ENCODE peak calls at places on chromosome 13, in four cellular contexts. M, N, K and Z are unnamed samples.

GRCh38 chr13:28408235-28408848 is 86.6 kb downstream of the FLT1 start:
- DNase-seq in M (no peak), N (no peak), K (peak), Z (peak)

GRCh38 chr13:29593605-29594297 is 1.7 kb downstream of the SLC7A1 start:
- DNase-seq in K (no peak), N (no peak), M (no peak), Z (no peak)

GRCh38 chr13:98571955-98572662 is 4.8 kb downstream of the STK24 start:
- DNase-seq in M (no peak), N (peak), K (no peak), Z (no peak)

GRCh38 chr13:65926750-65927171 is 1303.4 kb downstream of the PCDH9 start:
- DNase-seq in M (no peak), K (peak), N (peak), Z (no peak)

GRCh38 chr13:31885994-31886393 is 145.6 kb upstream of the FRY start:
- DNase-seq in N (no peak), M (no peak), K (no peak), Z (no peak)

GRCh38 chr13:98848736-98849135 is 96.3 kb upstream of the SLC15A1 start:
- DNase-seq in N (no peak), K (no peak), M (no peak), Z (no peak)

GRCh38 chr13:67204731-67205130 is 25.4 kb downstream of the PCDH9 start:
- DNase-seq in M (no peak), N (no peak), K (no peak), Z (no peak)

GRCh38 chr13:31048521-31048920 is 113.2 kb downstream of the HSPH1 start:
- DNase-seq in M (no peak), N (no peak), K (no peak), Z (no peak)

GRCh38 chr13:22114630-22115311 is 443.9 kb downstream of the FGF9 start:
- DNase-seq in M (peak), N (no peak), K (no peak), Z (no peak)

GRCh38 chr13:37752156-37752555 is 117.4 kb downstream of the TRPC4 start:
- DNase-seq in M (no peak), K (no peak), N (no peak), Z (no peak)

GRCh38 chr13:106186366-106187030 is 349.0 kb downstream of the EFNB2 start:
- DNase-seq in M (no peak), N (no peak), K (no peak), Z (no peak)

GRCh38 chr13:100347941-100348340 is 240.6 kb downstream of the GGACT start:
- DNase-seq in M (no peak), K (no peak), N (no peak), Z (no peak)

GRCh38 chr13:49810825-49811526 is 18.5 kb upstream of the KPNA3 start:
- DNase-seq in K (no peak), N (peak), M (no peak), Z (no peak)

GRCh38 chr13:100392709-100393630 is 195.6 kb downstream of the GGACT start:
- DNase-seq in K (peak), M (peak), N (peak), Z (peak)

GRCh38 chr13:113627136-113627535 is 30.9 kb downstream of the ATP4B start:
- DNase-seq in N (no peak), M (no peak), K (no peak), Z (no peak)

GRCh38 chr13:42990147-42990990 is 1.7 kb downstream of the EPSTI1 start:
- DNase-seq in K (no peak), M (no peak), N (no peak), Z (no peak)

GRCh38 chr13:85798999-85799646 is at the start of gene SLITRK6:
- DNase-seq in M (no peak), N (no peak), K (no peak), Z (peak)

GRCh38 chr13:44575741-44576395 is at the start of gene TSC22D1:
- DNase-seq in M (no peak), N (no peak), K (no peak), Z (no peak)

GRCh38 chr13:27679396-27679795 is 57.7 kb downstream of the POLR1D start:
- DNase-seq in M (no peak), N (peak), K (no peak), Z (no peak)

GRCh38 chr13:47215741-47216140 is 318.9 kb upstream of the HTR2A start:
- DNase-seq in K (no peak), M (no peak), N (no peak), Z (no peak)

GRCh38 chr13:113001251-113002140 is 32.5 kb downstream of the MCF2L start:
- DNase-seq in K (no peak), M (no peak), N (peak), Z (peak)

GRCh38 chr13:67366533-67366932 is 136.4 kb upstream of the PCDH9 start:
- DNase-seq in N (no peak), M (no peak), K (no peak), Z (no peak)

GRCh38 chr13:46675016-46675415 is 121.9 kb downstream of the ESD start:
- DNase-seq in N (no peak), K (no peak), M (no peak), Z (peak)

GRCh38 chr13:94345374-94346195 is 133.9 kb downstream of the DCT start:
- DNase-seq in M (no peak), N (peak), K (no peak), Z (no peak)

GRCh38 chr13:94352057-94352456 is 127.4 kb downstream of the DCT start:
- DNase-seq in N (no peak), K (no peak), M (no peak), Z (no peak)

GRCh38 chr13:94346261-94347019 is 133.0 kb downstream of the DCT start:
- DNase-seq in N (no peak), M (no peak), K (no peak), Z (no peak)

GRCh38 chr13:94351292-94352000 is 128.0 kb downstream of the DCT start:
- DNase-seq in K (no peak), M (no peak), N (no peak), Z (no peak)
- TF ChIP-seq FOXK2 in K (no peak), M (no peak), N (no peak), Z (no peak)

GRCh38 chr13:64078480-64078936 is 2662.9 kb upstream of the PCDH20 start:
- DNase-seq in K (no peak), N (peak), M (no peak), Z (no peak)
- TF ChIP-seq BHLHE40 in K (no peak), N (no peak), M (no peak), Z (no peak)

GRCh38 chr13:26585136-26585535 is 27.7 kb downstream of the WASF3 start:
- DNase-seq in M (no peak), N (no peak), K (no peak), Z (no peak)
- TF ChIP-seq FOXK2 in M (no peak), N (no peak), K (no peak), Z (no peak)

GRCh38 chr13:95455782-95456181 is 96.7 kb upstream of the CLDN10 start:
- DNase-seq in M (no peak), K (no peak), N (no peak), Z (no peak)

GRCh38 chr13:95456837-95457236 is 95.7 kb upstream of the CLDN10 start:
- DNase-seq in N (no peak), K (no peak), M (no peak), Z (no peak)

GRCh38 chr13:95447766-95448165 is 104.8 kb upstream of the CLDN10 start:
- DNase-seq in M (no peak), N (no peak), K (no peak), Z (no peak)

GRCh38 chr13:95451656-95452055 is 100.9 kb upstream of the CLDN10 start:
- DNase-seq in K (no peak), M (no peak), N (no peak), Z (no peak)

DNA sequence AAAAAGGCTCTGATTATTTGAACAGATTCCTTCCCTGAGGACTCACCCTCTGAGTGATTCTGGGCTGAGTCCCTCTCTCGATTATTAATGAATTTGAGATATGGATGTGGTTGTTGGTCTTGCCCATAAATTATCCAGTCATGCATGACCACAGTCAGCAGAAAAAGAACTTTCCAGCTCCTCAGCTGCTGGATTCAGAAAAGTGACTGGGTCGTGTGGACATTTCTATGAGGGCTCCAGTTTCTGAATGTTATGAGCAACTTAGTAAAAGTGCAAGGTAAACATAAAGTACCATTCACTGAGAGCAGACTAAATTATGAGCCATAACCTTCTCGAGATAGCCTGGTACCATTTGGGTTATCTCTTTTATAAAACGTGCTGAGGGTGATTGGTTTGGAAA is 100.1 kb upstream of the CLDN10 start:
- DNase-seq in K (no peak), M (no peak), N (no peak), Z (no peak)
- TF ChIP-seq BHLHE40 in K (no peak), M (no peak), N (no peak), Z (no peak)

GRCh38 chr13:72383646-72384045 is 343.8 kb downstream of the MZT1 start:
- DNase-seq in M (no peak), N (no peak), K (no peak), Z (no peak)

GRCh38 chr13:72379581-72379980 is 347.8 kb downstream of the MZT1 start:
- DNase-seq in K (no peak), N (no peak), M (no peak), Z (no peak)

GRCh38 chr13:72386138-72386684 is 341.2 kb downstream of the MZT1 start:
- DNase-seq in N (no peak), K (no peak), M (no peak), Z (no peak)

GRCh38 chr13:72384186-72384823 is 343.1 kb downstream of the MZT1 start:
- DNase-seq in M (no peak), N (peak), K (no peak), Z (no peak)

GRCh38 chr13:72384879-72385278 is 342.6 kb downstream of the MZT1 start:
- DNase-seq in N (peak), K (no peak), M (no peak), Z (no peak)
- TF ChIP-seq FOXK2 in N (no peak), K (no peak), M (no peak), Z (no peak)

DNA sequence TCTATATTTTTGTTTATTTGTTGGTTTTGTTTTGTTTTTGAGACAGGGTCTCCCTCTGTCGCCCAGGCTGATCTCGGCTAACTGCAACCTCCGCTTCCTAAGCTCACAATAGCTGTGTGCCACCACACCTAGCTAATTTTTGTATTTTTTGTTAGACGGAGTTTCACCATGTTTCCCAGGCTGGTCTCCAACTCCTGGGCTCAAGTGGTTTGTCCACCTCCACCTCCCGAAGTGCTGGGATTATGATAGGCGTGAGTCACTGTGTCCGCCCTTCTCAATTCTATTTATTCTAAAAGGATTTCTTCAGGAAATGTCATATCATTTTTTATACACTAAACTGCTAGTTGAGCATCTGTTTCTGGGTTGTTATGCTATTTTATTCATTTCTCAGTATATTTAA is 1206.0 kb downstream of the OLFM4 start:
- DNase-seq in K (no peak), M (no peak), N (no peak), Z (no peak)
- TF ChIP-seq BHLHE40 in K (no peak), M (no peak), N (no peak), Z (no peak)

GRCh38 chr13:33637978-33638743 is 179.8 kb upstream of the RFC3 start:
- DNase-seq in N (no peak), K (no peak), M (no peak), Z (no peak)

GRCh38 chr13:33640832-33641231 is 177.1 kb upstream of the RFC3 start:
- DNase-seq in M (no peak), K (no peak), N (peak), Z (no peak)

GRCh38 chr13:33639158-33639557 is 178.8 kb upstream of the RFC3 start:
- DNase-seq in K (no peak), N (peak), M (no peak), Z (no peak)

GRCh38 chr13:33636955-33637670 is 180.8 kb upstream of the RFC3 start:
- DNase-seq in N (no peak), K (no peak), M (no peak), Z (no peak)

GRCh38 chr13:33639640-33640080 is 178.3 kb upstream of the RFC3 start:
- DNase-seq in N (peak), K (no peak), M (peak), Z (no peak)
- TF ChIP-seq FOXK2 in N (no peak), K (no peak), M (no peak), Z (no peak)

GRCh38 chr13:94163535-94163934 is 315.9 kb downstream of the DCT start:
- DNase-seq in N (no peak), M (no peak), K (no peak), Z (no peak)

GRCh38 chr13:94160875-94161274 is 318.6 kb downstream of the DCT start:
- DNase-seq in K (no peak), N (no peak), M (no peak), Z (no peak)

GRCh38 chr13:94157705-94158218 is 321.7 kb downstream of the DCT start:
- DNase-seq in N (no peak), M (no peak), K (no peak), Z (no peak)

DNA sequence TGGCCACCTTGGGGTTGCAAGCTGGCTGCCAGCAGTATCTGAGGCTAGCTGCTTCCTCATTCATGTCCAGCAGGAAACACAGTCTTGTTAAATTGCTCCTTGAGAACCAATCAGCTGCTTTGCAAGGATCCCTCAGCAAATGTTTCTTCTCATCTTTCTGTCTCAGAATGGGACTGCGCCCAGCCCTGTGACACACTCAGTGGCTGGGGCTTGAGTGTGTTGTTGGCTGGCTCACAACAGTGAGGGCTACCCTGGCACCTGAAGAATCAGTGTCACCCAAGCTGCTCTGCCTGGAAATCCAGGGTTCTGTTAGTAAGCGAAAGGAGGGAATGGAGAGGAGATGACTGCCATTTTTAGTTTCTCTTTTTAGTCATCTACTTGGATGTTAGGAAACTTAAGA is 317.2 kb downstream of the DCT start:
- DNase-seq in M (no peak), N (no peak), K (no peak), Z (no peak)
- TF ChIP-seq BHLHE40 in M (no peak), N (no peak), K (no peak), Z (no peak)

GRCh38 chr13:102571075-102571474 is 25.7 kb upstream of the TPP2 start:
- DNase-seq in M (no peak), K (no peak), N (peak), Z (no peak)
- TF ChIP-seq FOXK2 in M (no peak), K (no peak), N (no peak), Z (no peak)